ENCODE peak calls at places on chromosomes 4 and X, in six cellular contexts. V is cardiac muscle cell; P is activated CD4-positive, alpha-beta T cell treated with anti-CD3 and anti-CD28 coated beads for 24 hours; J is iPS-NIHi11; T is frontal cortex; Q is NCI-H2029. G is an unnamed sample.

GRCh38 chrX:109481986-109482385 is at the start of gene GUCY2F:
- DNase-seq in V (no peak), P (no peak), J (no peak), T (no peak), Q (no peak), G (no peak)

GRCh38 chr4:76748649-76749048 is 149.3 kb downstream of the SOWAHB start:
- DNase-seq in V (peak), P (no peak), J (no peak), T (no peak), Q (peak), G (peak)

GRCh38 chr4:2482192-2482591 is 13.3 kb downstream of the RNF4 start:
- DNase-seq in V (no peak), P (no peak), J (no peak), T (no peak), Q (no peak), G (no peak)

GRCh38 chrX:130170752-130171445 is 863 bp upstream of the RAB33A start:
- DNase-seq in V (no peak), P (no peak), J (peak), T (peak), Q (no peak), G (peak)

GRCh38 chrX:132853040-132853439 is 105.4 kb downstream of the HS6ST2 start:
- DNase-seq in V (peak), P (no peak), J (no peak), T (no peak), Q (no peak), G (no peak)

GRCh38 chr4:164648151-164648848 is 105.6 kb upstream of the SMIM31 start:
- DNase-seq in V (no peak), P (no peak), J (no peak), T (no peak), Q (no peak), G (no peak)

GRCh38 chrX:116756960-116757359 is 294.2 kb upstream of the CT83 start:
- DNase-seq in V (no peak), P (no peak), J (no peak), T (no peak), Q (no peak), G (no peak)

GRCh38 chrX:101206471-101206870 is 13.1 kb upstream of the DRP2 start:
- DNase-seq in V (peak), P (no peak), J (peak), T (no peak), Q (no peak), G (no peak)

GRCh38 chrX:112834016-112834855 is 6.4 kb downstream of the AMOT start:
- DNase-seq in V (peak), P (no peak), J (no peak), T (no peak), Q (no peak), G (no peak)

GRCh38 chrX:16822723-16823122 is 36.5 kb downstream of the TXLNG start:
- DNase-seq in V (peak), P (no peak), J (no peak), T (no peak), Q (no peak), G (no peak)

GRCh38 chr4:4271912-4272311 is 18.0 kb downstream of the LYAR start:
- DNase-seq in V (peak), P (no peak), J (no peak), T (no peak), Q (no peak), G (no peak)

GRCh38 chr4:21512351-21512750 is 436.2 kb downstream of the KCNIP4 start:
- DNase-seq in V (peak), P (no peak), J (peak), T (peak), Q (no peak), G (no peak)

GRCh38 chr4:101763576-101763975 is 27.0 kb upstream of the BANK1 start:
- DNase-seq in V (no peak), P (no peak), J (no peak), T (no peak), Q (no peak), G (no peak)

GRCh38 chrX:38627683-38628082 is 66.3 kb downstream of the TSPAN7 start:
- DNase-seq in V (peak), P (peak), J (peak), T (no peak), Q (no peak), G (no peak)

GRCh38 chr4:138217567-138217966 is 24.6 kb downstream of the SLC7A11 start:
- DNase-seq in V (no peak), P (no peak), J (peak), T (no peak), Q (no peak), G (no peak)

GRCh38 chr4:56183344-56183959 is 203.8 kb downstream of the AASDH start:
- DNase-seq in V (no peak), P (no peak), J (no peak), T (no peak), Q (no peak), G (no peak)

GRCh38 chrX:24023972-24024664 is 2.9 kb downstream of the KLHL15 start:
- DNase-seq in V (peak), P (no peak), J (no peak), T (no peak), Q (no peak), G (no peak)

GRCh38 chr4:100823066-100823992 is 305.5 kb upstream of the EMCN start:
- DNase-seq in V (no peak), P (no peak), J (no peak), T (no peak), Q (peak), G (peak)

GRCh38 chr4:38519671-38520070 is 144.3 kb upstream of the KLF3 start:
- DNase-seq in V (no peak), P (no peak), J (no peak), T (no peak), Q (no peak), G (no peak)

GRCh38 chr4:189322426-189322825 is 618.2 kb upstream of the FRG1 start:
- DNase-seq in V (no peak), P (no peak), J (no peak), T (no peak), Q (no peak), G (no peak)

GRCh38 chrX:150155396-150156048 is 207.6 kb upstream of the MAMLD1 start:
- DNase-seq in V (peak), P (no peak), J (no peak), T (no peak), Q (no peak), G (no peak)

GRCh38 chr4:106763044-106763443 is 273.1 kb downstream of the DKK2 start:
- DNase-seq in V (no peak), P (no peak), J (no peak), T (no peak), Q (no peak), G (no peak)

GRCh38 chr4:6011686-6012085 is 6.5 kb downstream of the C4orf50 start:
- DNase-seq in V (no peak), P (no peak), J (peak), T (peak), Q (peak), G (no peak)

GRCh38 chrX:150405576-150405975 is 42.5 kb downstream of the MAMLD1 start:
- DNase-seq in V (no peak), P (no peak), J (no peak), T (no peak), Q (no peak), G (no peak)